ENCODE peak calls at places on chromosomes 3 and 15, in six cellular contexts. One of them, this sample, is unnamed. For H3K4me1, the result is how much of the 10 kb centered on the place peaks cover.

GRCh38 chr3:118578559-118578958 is 456.1 kb downstream of the IGSF11 start:
- DNase-seq in thoracic aorta: no peak
- DNase-seq in HepG2: no peak
- DNase-seq in endothelial cell of umbilical vein: no peak
- DNase-seq in sigmoid colon: no peak
- DNase-seq in GM23338: no peak
- DNase-seq in this sample: no peak

GRCh38 chr3:142154186-142154585 is 4.8 kb upstream of the TFDP2 start:
- DNase-seq in thoracic aorta: no peak
- DNase-seq in HepG2: no peak
- DNase-seq in endothelial cell of umbilical vein: no peak
- DNase-seq in sigmoid colon: no peak
- DNase-seq in GM23338: no peak
- DNase-seq in this sample: no peak

GRCh38 chr15:29665441-29665985 is 156.8 kb downstream of the TJP1 start:
- DNase-seq in thoracic aorta: no peak
- DNase-seq in HepG2: no peak
- DNase-seq in endothelial cell of umbilical vein: no peak
- DNase-seq in sigmoid colon: no peak
- DNase-seq in GM23338: no peak
- DNase-seq in this sample: no peak

GRCh38 chr3:179829391-179829790 is 176.6 kb downstream of the USP13 start:
- DNase-seq in thoracic aorta: no peak
- DNase-seq in HepG2: no peak
- DNase-seq in endothelial cell of umbilical vein: no peak
- DNase-seq in sigmoid colon: no peak
- DNase-seq in GM23338: peak
- DNase-seq in this sample: no peak

GRCh38 chr3:179715582-179715981 is 62.7 kb downstream of the USP13 start:
- DNase-seq in thoracic aorta: no peak
- DNase-seq in HepG2: no peak
- DNase-seq in endothelial cell of umbilical vein: no peak
- DNase-seq in sigmoid colon: no peak
- DNase-seq in GM23338: no peak
- DNase-seq in this sample: no peak

GRCh38 chr3:193997228-193998192 is 138.4 kb upstream of the HES1 start:
- DNase-seq in thoracic aorta: no peak
- DNase-seq in HepG2: no peak
- DNase-seq in endothelial cell of umbilical vein: no peak
- DNase-seq in sigmoid colon: no peak
- DNase-seq in GM23338: no peak
- DNase-seq in this sample: no peak

GRCh38 chr15:22979699-22980188 is 424 bp downstream of the CYFIP1 start:
- DNase-seq in thoracic aorta: no peak
- DNase-seq in HepG2: no peak
- DNase-seq in endothelial cell of umbilical vein: peak
- DNase-seq in sigmoid colon: peak
- DNase-seq in GM23338: peak
- DNase-seq in this sample: no peak

GRCh38 chr3:180250172-180250571 is 213.4 kb upstream of the PEX5L start:
- DNase-seq in thoracic aorta: no peak
- DNase-seq in HepG2: no peak
- DNase-seq in endothelial cell of umbilical vein: no peak
- DNase-seq in sigmoid colon: no peak
- DNase-seq in GM23338: no peak
- DNase-seq in this sample: no peak

GRCh38 chr3:195421410-195421809 is 21.4 kb downstream of the ACAP2 start:
- DNase-seq in thoracic aorta: no peak
- DNase-seq in HepG2: no peak
- DNase-seq in endothelial cell of umbilical vein: no peak
- DNase-seq in sigmoid colon: no peak
- DNase-seq in GM23338: no peak
- DNase-seq in this sample: no peak

GRCh38 chr3:53188720-53189119 is 27.7 kb downstream of the PRKCD start:
- DNase-seq in thoracic aorta: no peak
- DNase-seq in HepG2: no peak
- DNase-seq in endothelial cell of umbilical vein: no peak
- DNase-seq in sigmoid colon: no peak
- DNase-seq in GM23338: no peak
- DNase-seq in this sample: no peak

GRCh38 chr15:78243491-78243941 is 9.2 kb upstream of the ACSBG1 start:
- DNase-seq in thoracic aorta: no peak
- DNase-seq in HepG2: no peak
- DNase-seq in endothelial cell of umbilical vein: no peak
- DNase-seq in sigmoid colon: peak
- DNase-seq in GM23338: peak
- DNase-seq in this sample: no peak

GRCh38 chr3:112649478-112649735 is 8.5 kb upstream of the CCDC80 start:
- DNase-seq in thoracic aorta: no peak
- DNase-seq in HepG2: no peak
- DNase-seq in endothelial cell of umbilical vein: no peak
- DNase-seq in sigmoid colon: no peak
- DNase-seq in GM23338: no peak
- DNase-seq in this sample: no peak

GRCh38 chr15:39934415-39935044 is 615 bp downstream of the EIF2AK4 start:
- DNase-seq in thoracic aorta: no peak
- DNase-seq in HepG2: peak
- DNase-seq in endothelial cell of umbilical vein: peak
- DNase-seq in sigmoid colon: no peak
- DNase-seq in GM23338: no peak
- DNase-seq in this sample: no peak

GRCh38 chr3:159635047-159635641 is 353.5 kb upstream of the IL12A start:
- DNase-seq in thoracic aorta: no peak
- DNase-seq in HepG2: no peak
- DNase-seq in endothelial cell of umbilical vein: no peak
- DNase-seq in sigmoid colon: no peak
- DNase-seq in GM23338: no peak
- DNase-seq in this sample: no peak

GRCh38 chr3:111801697-111802655 is 57.1 kb upstream of the PHLDB2 start:
- DNase-seq in thoracic aorta: no peak
- DNase-seq in HepG2: no peak
- DNase-seq in endothelial cell of umbilical vein: peak
- DNase-seq in sigmoid colon: no peak
- DNase-seq in GM23338: no peak
- DNase-seq in this sample: no peak

GRCh38 chr15:50685191-50685975 is 1.2 kb downstream of the TRPM7 start:
- DNase-seq in thoracic aorta: no peak
- DNase-seq in HepG2: no peak
- DNase-seq in endothelial cell of umbilical vein: peak
- DNase-seq in sigmoid colon: no peak
- DNase-seq in GM23338: peak
- DNase-seq in this sample: no peak

GRCh38 chr15:25903024-25903581 is 40.0 kb upstream of the ATP10A start:
- DNase-seq in thoracic aorta: no peak
- DNase-seq in HepG2: no peak
- DNase-seq in endothelial cell of umbilical vein: no peak
- DNase-seq in sigmoid colon: peak
- DNase-seq in GM23338: no peak
- DNase-seq in this sample: no peak

GRCh38 chr3:39531681-39532080 is 64.2 kb downstream of the MOBP start:
- DNase-seq in thoracic aorta: peak
- DNase-seq in HepG2: peak
- DNase-seq in endothelial cell of umbilical vein: peak
- DNase-seq in sigmoid colon: no peak
- DNase-seq in GM23338: no peak
- DNase-seq in this sample: no peak

GRCh38 chr3:78887029-78887428 is 880.8 kb downstream of the ROBO1 start:
- DNase-seq in thoracic aorta: no peak
- DNase-seq in HepG2: no peak
- DNase-seq in endothelial cell of umbilical vein: no peak
- DNase-seq in sigmoid colon: no peak
- DNase-seq in GM23338: no peak
- DNase-seq in this sample: no peak

GRCh38 chr3:184440161-184440560 is 60.3 kb downstream of the CHRD start:
- DNase-seq in thoracic aorta: no peak
- DNase-seq in HepG2: no peak
- DNase-seq in endothelial cell of umbilical vein: no peak
- DNase-seq in sigmoid colon: no peak
- DNase-seq in GM23338: no peak
- DNase-seq in this sample: no peak

GRCh38 chr15:51737538-51738305 is at the start of gene LYSMD2:
- DNase-seq in thoracic aorta: no peak
- DNase-seq in HepG2: no peak
- DNase-seq in endothelial cell of umbilical vein: peak
- DNase-seq in sigmoid colon: peak
- DNase-seq in GM23338: peak
- DNase-seq in this sample: peak

GRCh38 chr3:23655749-23656148 is 150.0 kb upstream of the UBE2E1 start:
- DNase-seq in thoracic aorta: no peak
- DNase-seq in HepG2: no peak
- DNase-seq in endothelial cell of umbilical vein: no peak
- DNase-seq in sigmoid colon: no peak
- DNase-seq in GM23338: no peak
- DNase-seq in this sample: no peak
- H3K4me1 ChIP-seq in thoracic aorta: under half
- H3K4me1 ChIP-seq in HepG2: under half
- H3K4me1 ChIP-seq in endothelial cell of umbilical vein: under half
- H3K4me1 ChIP-seq in sigmoid colon: under half
- H3K4me1 ChIP-seq in GM23338: under half
- H3K4me1 ChIP-seq in this sample: under half

GRCh38 chr15:75327005-75327404 is 8.9 kb upstream of the COMMD4 start:
- DNase-seq in thoracic aorta: no peak
- DNase-seq in HepG2: no peak
- DNase-seq in endothelial cell of umbilical vein: no peak
- DNase-seq in sigmoid colon: peak
- DNase-seq in GM23338: peak
- DNase-seq in this sample: no peak
- TF ChIP-seq CTCF in thoracic aorta: no peak
- TF ChIP-seq CTCF in HepG2: no peak
- TF ChIP-seq CTCF in endothelial cell of umbilical vein: no peak
- TF ChIP-seq CTCF in sigmoid colon: no peak
- TF ChIP-seq CTCF in GM23338: peak
- TF ChIP-seq CTCF in this sample: no peak

GRCh38 chr3:16447156-16447555 is 66.3 kb downstream of the RFTN1 start:
- DNase-seq in thoracic aorta: no peak
- DNase-seq in HepG2: no peak
- DNase-seq in endothelial cell of umbilical vein: no peak
- DNase-seq in sigmoid colon: no peak
- DNase-seq in GM23338: no peak
- DNase-seq in this sample: no peak
- H3K4me1 ChIP-seq in thoracic aorta: under half
- H3K4me1 ChIP-seq in HepG2: under half
- H3K4me1 ChIP-seq in endothelial cell of umbilical vein: under half
- H3K4me1 ChIP-seq in sigmoid colon: under half
- H3K4me1 ChIP-seq in GM23338: under half
- H3K4me1 ChIP-seq in this sample: under half

DNA sequence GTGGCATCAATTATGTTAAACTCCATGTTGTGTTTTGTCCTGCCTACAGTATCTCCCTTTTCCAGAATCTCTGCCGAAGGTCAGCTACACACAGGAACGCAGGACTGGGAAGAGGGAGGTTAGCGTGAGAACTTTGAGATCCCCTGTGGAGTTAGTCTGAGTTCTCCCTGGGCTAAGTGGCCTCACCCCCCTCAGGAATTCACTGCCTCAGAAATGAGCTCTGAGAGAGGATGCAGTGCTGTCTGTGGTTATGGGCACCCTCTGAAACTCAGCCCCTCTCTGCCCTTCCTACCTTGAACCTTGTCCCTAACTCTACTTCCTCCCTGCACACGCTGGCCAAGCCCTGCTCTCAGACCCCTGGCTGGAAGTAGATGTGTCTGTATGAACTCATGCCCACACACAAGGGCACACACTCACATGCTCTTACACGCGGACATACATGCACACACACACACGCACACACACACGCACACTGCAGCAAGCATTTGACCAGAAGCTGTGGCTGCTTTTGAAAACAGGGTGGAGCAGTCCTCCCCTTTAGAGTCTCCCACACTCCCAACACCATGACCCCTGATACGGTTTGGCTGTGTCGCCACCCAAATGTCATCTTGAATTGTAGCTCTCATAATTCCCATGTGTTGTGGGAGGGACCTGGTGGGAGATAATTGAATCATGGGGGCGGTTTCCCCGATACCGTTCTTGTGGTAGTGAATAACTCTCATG is 5.3 kb upstream of the VIPR1 start:
- DNase-seq in thoracic aorta: no peak
- DNase-seq in HepG2: peak
- DNase-seq in endothelial cell of umbilical vein: no peak
- DNase-seq in sigmoid colon: peak
- DNase-seq in GM23338: peak
- DNase-seq in this sample: peak
- TF ChIP-seq CTCF in thoracic aorta: no peak
- TF ChIP-seq CTCF in HepG2: no peak
- TF ChIP-seq CTCF in endothelial cell of umbilical vein: no peak
- TF ChIP-seq CTCF in sigmoid colon: no peak
- TF ChIP-seq CTCF in GM23338: no peak
- TF ChIP-seq CTCF in this sample: no peak

GRCh38 chr3:94206291-94206690 is 143.4 kb downstream of the NSUN3 start:
- DNase-seq in thoracic aorta: no peak
- DNase-seq in HepG2: no peak
- DNase-seq in endothelial cell of umbilical vein: no peak
- DNase-seq in sigmoid colon: no peak
- DNase-seq in GM23338: no peak
- DNase-seq in this sample: no peak

DNA sequence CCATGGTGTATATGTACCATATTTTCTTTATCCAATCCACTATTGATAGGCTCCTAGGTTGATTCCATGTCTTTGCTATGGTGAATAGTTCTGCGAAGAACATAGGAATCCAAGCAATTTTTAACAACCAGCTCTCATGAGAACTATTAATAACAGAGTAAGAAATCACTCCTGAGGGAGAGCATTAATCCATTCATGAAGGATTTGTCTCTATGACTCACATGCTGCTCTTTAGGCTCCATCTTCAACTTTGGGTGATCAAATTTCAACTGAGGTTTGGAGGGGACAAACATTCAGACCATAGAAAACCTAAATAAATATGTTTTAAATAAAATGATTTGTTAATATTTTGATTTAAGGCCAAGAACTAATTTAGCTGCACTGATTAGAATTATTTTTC is 147.4 kb downstream of the NSUN3 start:
- DNase-seq in thoracic aorta: no peak
- DNase-seq in HepG2: no peak
- DNase-seq in endothelial cell of umbilical vein: no peak
- DNase-seq in sigmoid colon: no peak
- DNase-seq in GM23338: no peak
- DNase-seq in this sample: no peak
- H3K4me1 ChIP-seq in thoracic aorta: under half
- H3K4me1 ChIP-seq in HepG2: under half
- H3K4me1 ChIP-seq in endothelial cell of umbilical vein: under half
- H3K4me1 ChIP-seq in sigmoid colon: under half
- H3K4me1 ChIP-seq in GM23338: under half
- H3K4me1 ChIP-seq in this sample: under half

DNA sequence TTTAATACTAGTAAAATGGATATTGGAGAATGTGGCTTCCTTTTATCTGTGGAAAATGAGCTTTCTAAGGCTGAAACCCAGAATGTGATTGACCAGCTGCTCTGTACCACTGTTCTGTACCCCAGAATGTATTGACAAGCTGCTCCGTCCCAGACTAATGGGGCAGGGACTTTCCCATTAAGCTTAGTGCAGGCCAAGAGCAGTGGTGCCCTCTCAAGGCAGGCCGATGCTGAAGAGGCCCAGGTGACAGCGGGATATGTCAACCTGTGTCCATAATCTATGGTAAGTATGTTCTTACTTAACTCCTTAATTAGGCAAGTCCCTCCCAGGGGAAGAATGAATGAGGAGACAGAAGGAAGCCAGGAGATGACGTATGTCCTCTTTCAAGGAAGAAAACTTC is 31.1 kb downstream of the SGO1 start:
- DNase-seq in thoracic aorta: no peak
- DNase-seq in HepG2: no peak
- DNase-seq in endothelial cell of umbilical vein: no peak
- DNase-seq in sigmoid colon: no peak
- DNase-seq in GM23338: peak
- DNase-seq in this sample: no peak
- TF ChIP-seq CTCF in thoracic aorta: no peak
- TF ChIP-seq CTCF in HepG2: no peak
- TF ChIP-seq CTCF in endothelial cell of umbilical vein: no peak
- TF ChIP-seq CTCF in sigmoid colon: no peak
- TF ChIP-seq CTCF in GM23338: peak
- TF ChIP-seq CTCF in this sample: no peak

This sample was measured in right atrium auricular region.